ENCODE peak calls at places on chromosomes 3 and 15, in nine cellular contexts. One of them, this sample, is unnamed.
A peak's percentile ranks its signal among the peaks of the same experiment; 100 is the strongest.

GRCh38 chr15:72050700-72051099 is 67.2 kb downstream of the MYO9A start:
- DNase-seq in activated naive CD4-positive, alpha-beta T cell treated with Interleukin-2 at 50 U/mL for 16 hours: no peak
- DNase-seq in CD14-positive monocyte: no peak
- DNase-seq in NB4: no peak
- DNase-seq in activated T-cell treated with anti-CD3 and anti-CD28 coated beads for 48 hours: no peak
- DNase-seq in stimulated activated naive CD8-positive, alpha-beta T cell treated with anti-CD3 and anti-CD28 coated beads, Interleukin-15, Interleukin-2, amounts not matched to agents 100 U/mL and 50 U/mL, for 24 hours: no peak
- DNase-seq in fibroblast of the aortic adventitia: no peak
- DNase-seq in naive thymus-derived CD8-positive, alpha-beta T cell: no peak
- DNase-seq in upper lobe of right lung: no peak
- DNase-seq in this sample: no peak

GRCh38 chr3:150936693-150937092 is 31.5 kb upstream of the MINDY4B start:
- DNase-seq in activated naive CD4-positive, alpha-beta T cell treated with Interleukin-2 at 50 U/mL for 16 hours: no peak
- DNase-seq in CD14-positive monocyte: no peak
- DNase-seq in NB4: no peak
- DNase-seq in activated T-cell treated with anti-CD3 and anti-CD28 coated beads for 48 hours: no peak
- DNase-seq in stimulated activated naive CD8-positive, alpha-beta T cell treated with anti-CD3 and anti-CD28 coated beads, Interleukin-15, Interleukin-2, amounts not matched to agents 100 U/mL and 50 U/mL, for 24 hours: no peak
- DNase-seq in fibroblast of the aortic adventitia: no peak
- DNase-seq in naive thymus-derived CD8-positive, alpha-beta T cell: no peak
- DNase-seq in upper lobe of right lung: no peak
- DNase-seq in this sample: no peak

GRCh38 chr15:77819841-77820728 is 187.4 kb upstream of the LINGO1 start:
- DNase-seq in activated naive CD4-positive, alpha-beta T cell treated with Interleukin-2 at 50 U/mL for 16 hours: no peak
- DNase-seq in CD14-positive monocyte: no peak
- DNase-seq in NB4: peak; percentile 35
- DNase-seq in activated T-cell treated with anti-CD3 and anti-CD28 coated beads for 48 hours: no peak
- DNase-seq in stimulated activated naive CD8-positive, alpha-beta T cell treated with anti-CD3 and anti-CD28 coated beads, Interleukin-15, Interleukin-2, amounts not matched to agents 100 U/mL and 50 U/mL, for 24 hours: peak; percentile 21
- DNase-seq in fibroblast of the aortic adventitia: no peak
- DNase-seq in naive thymus-derived CD8-positive, alpha-beta T cell: no peak
- DNase-seq in upper lobe of right lung: no peak
- DNase-seq in this sample: no peak

GRCh38 chr15:63258658-63259057 is 18.7 kb upstream of the APH1B start:
- DNase-seq in activated naive CD4-positive, alpha-beta T cell treated with Interleukin-2 at 50 U/mL for 16 hours: no peak
- DNase-seq in CD14-positive monocyte: no peak
- DNase-seq in NB4: no peak
- DNase-seq in activated T-cell treated with anti-CD3 and anti-CD28 coated beads for 48 hours: no peak
- DNase-seq in stimulated activated naive CD8-positive, alpha-beta T cell treated with anti-CD3 and anti-CD28 coated beads, Interleukin-15, Interleukin-2, amounts not matched to agents 100 U/mL and 50 U/mL, for 24 hours: no peak
- DNase-seq in fibroblast of the aortic adventitia: no peak
- DNase-seq in naive thymus-derived CD8-positive, alpha-beta T cell: no peak
- DNase-seq in upper lobe of right lung: no peak
- DNase-seq in this sample: no peak

GRCh38 chr15:59256538-59256937 is 49.9 kb downstream of the LDHAL6B start:
- DNase-seq in activated naive CD4-positive, alpha-beta T cell treated with Interleukin-2 at 50 U/mL for 16 hours: no peak
- DNase-seq in CD14-positive monocyte: no peak
- DNase-seq in NB4: no peak
- DNase-seq in activated T-cell treated with anti-CD3 and anti-CD28 coated beads for 48 hours: no peak
- DNase-seq in stimulated activated naive CD8-positive, alpha-beta T cell treated with anti-CD3 and anti-CD28 coated beads, Interleukin-15, Interleukin-2, amounts not matched to agents 100 U/mL and 50 U/mL, for 24 hours: no peak
- DNase-seq in fibroblast of the aortic adventitia: no peak
- DNase-seq in naive thymus-derived CD8-positive, alpha-beta T cell: no peak
- DNase-seq in upper lobe of right lung: no peak
- DNase-seq in this sample: no peak

GRCh38 chr3:134377896-134378295 is 3.6 kb upstream of the AMOTL2 start:
- DNase-seq in activated naive CD4-positive, alpha-beta T cell treated with Interleukin-2 at 50 U/mL for 16 hours: no peak
- DNase-seq in CD14-positive monocyte: no peak
- DNase-seq in NB4: no peak
- DNase-seq in activated T-cell treated with anti-CD3 and anti-CD28 coated beads for 48 hours: no peak
- DNase-seq in stimulated activated naive CD8-positive, alpha-beta T cell treated with anti-CD3 and anti-CD28 coated beads, Interleukin-15, Interleukin-2, amounts not matched to agents 100 U/mL and 50 U/mL, for 24 hours: no peak
- DNase-seq in fibroblast of the aortic adventitia: no peak
- DNase-seq in naive thymus-derived CD8-positive, alpha-beta T cell: no peak
- DNase-seq in upper lobe of right lung: peak; percentile 47
- DNase-seq in this sample: peak; percentile 40

GRCh38 chr15:59436774-59437472 is 1.1 kb upstream of the FAM81A start:
- DNase-seq in activated naive CD4-positive, alpha-beta T cell treated with Interleukin-2 at 50 U/mL for 16 hours: no peak
- DNase-seq in CD14-positive monocyte: no peak
- DNase-seq in NB4: no peak
- DNase-seq in activated T-cell treated with anti-CD3 and anti-CD28 coated beads for 48 hours: no peak
- DNase-seq in stimulated activated naive CD8-positive, alpha-beta T cell treated with anti-CD3 and anti-CD28 coated beads, Interleukin-15, Interleukin-2, amounts not matched to agents 100 U/mL and 50 U/mL, for 24 hours: no peak
- DNase-seq in fibroblast of the aortic adventitia: peak; percentile 19
- DNase-seq in naive thymus-derived CD8-positive, alpha-beta T cell: no peak
- DNase-seq in upper lobe of right lung: no peak
- DNase-seq in this sample: no peak

GRCh38 chr3:124882749-124883148 is 4.4 kb downstream of the ITGB5 start:
- DNase-seq in activated naive CD4-positive, alpha-beta T cell treated with Interleukin-2 at 50 U/mL for 16 hours: no peak
- DNase-seq in CD14-positive monocyte: no peak
- DNase-seq in NB4: no peak
- DNase-seq in activated T-cell treated with anti-CD3 and anti-CD28 coated beads for 48 hours: no peak
- DNase-seq in stimulated activated naive CD8-positive, alpha-beta T cell treated with anti-CD3 and anti-CD28 coated beads, Interleukin-15, Interleukin-2, amounts not matched to agents 100 U/mL and 50 U/mL, for 24 hours: no peak
- DNase-seq in fibroblast of the aortic adventitia: no peak
- DNase-seq in naive thymus-derived CD8-positive, alpha-beta T cell: no peak
- DNase-seq in upper lobe of right lung: no peak
- DNase-seq in this sample: no peak

GRCh38 chr3:95354494-95354893 is 1291.6 kb downstream of the NSUN3 start:
- DNase-seq in activated naive CD4-positive, alpha-beta T cell treated with Interleukin-2 at 50 U/mL for 16 hours: no peak
- DNase-seq in CD14-positive monocyte: no peak
- DNase-seq in NB4: no peak
- DNase-seq in activated T-cell treated with anti-CD3 and anti-CD28 coated beads for 48 hours: no peak
- DNase-seq in stimulated activated naive CD8-positive, alpha-beta T cell treated with anti-CD3 and anti-CD28 coated beads, Interleukin-15, Interleukin-2, amounts not matched to agents 100 U/mL and 50 U/mL, for 24 hours: no peak
- DNase-seq in fibroblast of the aortic adventitia: no peak
- DNase-seq in naive thymus-derived CD8-positive, alpha-beta T cell: no peak
- DNase-seq in upper lobe of right lung: no peak
- DNase-seq in this sample: no peak

GRCh38 chr15:65824031-65824743 is 32.1 kb upstream of the DENND4A start:
- DNase-seq in activated naive CD4-positive, alpha-beta T cell treated with Interleukin-2 at 50 U/mL for 16 hours: no peak
- DNase-seq in CD14-positive monocyte: no peak
- DNase-seq in NB4: peak; percentile 50
- DNase-seq in activated T-cell treated with anti-CD3 and anti-CD28 coated beads for 48 hours: no peak
- DNase-seq in stimulated activated naive CD8-positive, alpha-beta T cell treated with anti-CD3 and anti-CD28 coated beads, Interleukin-15, Interleukin-2, amounts not matched to agents 100 U/mL and 50 U/mL, for 24 hours: no peak
- DNase-seq in fibroblast of the aortic adventitia: peak; percentile 75
- DNase-seq in naive thymus-derived CD8-positive, alpha-beta T cell: no peak
- DNase-seq in upper lobe of right lung: no peak
- DNase-seq in this sample: no peak

GRCh38 chr3:14879161-14879888 is 60.6 kb downstream of the FGD5 start:
- DNase-seq in activated naive CD4-positive, alpha-beta T cell treated with Interleukin-2 at 50 U/mL for 16 hours: peak; percentile 34
- DNase-seq in CD14-positive monocyte: no peak
- DNase-seq in NB4: peak; percentile 30
- DNase-seq in activated T-cell treated with anti-CD3 and anti-CD28 coated beads for 48 hours: no peak
- DNase-seq in stimulated activated naive CD8-positive, alpha-beta T cell treated with anti-CD3 and anti-CD28 coated beads, Interleukin-15, Interleukin-2, amounts not matched to agents 100 U/mL and 50 U/mL, for 24 hours: peak; percentile 24
- DNase-seq in fibroblast of the aortic adventitia: peak; percentile 18
- DNase-seq in naive thymus-derived CD8-positive, alpha-beta T cell: peak; percentile 40
- DNase-seq in upper lobe of right lung: no peak
- DNase-seq in this sample: no peak

GRCh38 chr3:9970020-9970652 is 16.5 kb downstream of the EMC3 start:
- DNase-seq in activated naive CD4-positive, alpha-beta T cell treated with Interleukin-2 at 50 U/mL for 16 hours: no peak
- DNase-seq in CD14-positive monocyte: no peak
- DNase-seq in NB4: no peak
- DNase-seq in activated T-cell treated with anti-CD3 and anti-CD28 coated beads for 48 hours: no peak
- DNase-seq in stimulated activated naive CD8-positive, alpha-beta T cell treated with anti-CD3 and anti-CD28 coated beads, Interleukin-15, Interleukin-2, amounts not matched to agents 100 U/mL and 50 U/mL, for 24 hours: no peak
- DNase-seq in fibroblast of the aortic adventitia: peak; percentile 85
- DNase-seq in naive thymus-derived CD8-positive, alpha-beta T cell: no peak
- DNase-seq in upper lobe of right lung: no peak
- DNase-seq in this sample: no peak

GRCh38 chr3:196554205-196554604 is 14.1 kb downstream of the WDR53 start:
- DNase-seq in activated naive CD4-positive, alpha-beta T cell treated with Interleukin-2 at 50 U/mL for 16 hours: no peak
- DNase-seq in CD14-positive monocyte: no peak
- DNase-seq in NB4: peak; percentile 79
- DNase-seq in activated T-cell treated with anti-CD3 and anti-CD28 coated beads for 48 hours: no peak
- DNase-seq in stimulated activated naive CD8-positive, alpha-beta T cell treated with anti-CD3 and anti-CD28 coated beads, Interleukin-15, Interleukin-2, amounts not matched to agents 100 U/mL and 50 U/mL, for 24 hours: no peak
- DNase-seq in fibroblast of the aortic adventitia: no peak
- DNase-seq in naive thymus-derived CD8-positive, alpha-beta T cell: no peak
- DNase-seq in upper lobe of right lung: no peak
- DNase-seq in this sample: no peak

GRCh38 chr3:146566138-146566537 is 21.7 kb upstream of the PLSCR1 start:
- DNase-seq in activated naive CD4-positive, alpha-beta T cell treated with Interleukin-2 at 50 U/mL for 16 hours: no peak
- DNase-seq in CD14-positive monocyte: no peak
- DNase-seq in NB4: no peak
- DNase-seq in activated T-cell treated with anti-CD3 and anti-CD28 coated beads for 48 hours: no peak
- DNase-seq in stimulated activated naive CD8-positive, alpha-beta T cell treated with anti-CD3 and anti-CD28 coated beads, Interleukin-15, Interleukin-2, amounts not matched to agents 100 U/mL and 50 U/mL, for 24 hours: no peak
- DNase-seq in fibroblast of the aortic adventitia: no peak
- DNase-seq in naive thymus-derived CD8-positive, alpha-beta T cell: no peak
- DNase-seq in upper lobe of right lung: no peak
- DNase-seq in this sample: no peak

GRCh38 chr3:150384517-150385212 is 23.4 kb upstream of the TSC22D2 start:
- DNase-seq in activated naive CD4-positive, alpha-beta T cell treated with Interleukin-2 at 50 U/mL for 16 hours: peak; percentile 30
- DNase-seq in CD14-positive monocyte: peak; percentile 92
- DNase-seq in NB4: peak; percentile 82
- DNase-seq in activated T-cell treated with anti-CD3 and anti-CD28 coated beads for 48 hours: peak; percentile 32
- DNase-seq in stimulated activated naive CD8-positive, alpha-beta T cell treated with anti-CD3 and anti-CD28 coated beads, Interleukin-15, Interleukin-2, amounts not matched to agents 100 U/mL and 50 U/mL, for 24 hours: peak; percentile 65
- DNase-seq in fibroblast of the aortic adventitia: no peak
- DNase-seq in naive thymus-derived CD8-positive, alpha-beta T cell: peak; percentile 64
- DNase-seq in upper lobe of right lung: peak; percentile 69
- DNase-seq in this sample: peak; percentile 68

GRCh38 chr3:112365636-112366035 is 32.7 kb downstream of the CD200 start:
- DNase-seq in activated naive CD4-positive, alpha-beta T cell treated with Interleukin-2 at 50 U/mL for 16 hours: no peak
- DNase-seq in CD14-positive monocyte: no peak
- DNase-seq in NB4: no peak
- DNase-seq in activated T-cell treated with anti-CD3 and anti-CD28 coated beads for 48 hours: no peak
- DNase-seq in stimulated activated naive CD8-positive, alpha-beta T cell treated with anti-CD3 and anti-CD28 coated beads, Interleukin-15, Interleukin-2, amounts not matched to agents 100 U/mL and 50 U/mL, for 24 hours: no peak
- DNase-seq in fibroblast of the aortic adventitia: no peak
- DNase-seq in naive thymus-derived CD8-positive, alpha-beta T cell: no peak
- DNase-seq in upper lobe of right lung: no peak
- DNase-seq in this sample: no peak

GRCh38 chr3:133865136-133865855 is 30.4 kb downstream of the RAB6B start:
- DNase-seq in activated naive CD4-positive, alpha-beta T cell treated with Interleukin-2 at 50 U/mL for 16 hours: no peak
- DNase-seq in CD14-positive monocyte: no peak
- DNase-seq in NB4: no peak
- DNase-seq in activated T-cell treated with anti-CD3 and anti-CD28 coated beads for 48 hours: no peak
- DNase-seq in stimulated activated naive CD8-positive, alpha-beta T cell treated with anti-CD3 and anti-CD28 coated beads, Interleukin-15, Interleukin-2, amounts not matched to agents 100 U/mL and 50 U/mL, for 24 hours: no peak
- DNase-seq in fibroblast of the aortic adventitia: no peak
- DNase-seq in naive thymus-derived CD8-positive, alpha-beta T cell: no peak
- DNase-seq in upper lobe of right lung: peak; percentile 25
- DNase-seq in this sample: no peak

GRCh38 chr3:177468816-177469590 is 271.7 kb upstream of the TBL1XR1 start:
- DNase-seq in activated naive CD4-positive, alpha-beta T cell treated with Interleukin-2 at 50 U/mL for 16 hours: no peak
- DNase-seq in CD14-positive monocyte: no peak
- DNase-seq in NB4: no peak
- DNase-seq in activated T-cell treated with anti-CD3 and anti-CD28 coated beads for 48 hours: no peak
- DNase-seq in stimulated activated naive CD8-positive, alpha-beta T cell treated with anti-CD3 and anti-CD28 coated beads, Interleukin-15, Interleukin-2, amounts not matched to agents 100 U/mL and 50 U/mL, for 24 hours: no peak
- DNase-seq in fibroblast of the aortic adventitia: peak; percentile 89
- DNase-seq in naive thymus-derived CD8-positive, alpha-beta T cell: no peak
- DNase-seq in upper lobe of right lung: no peak
- DNase-seq in this sample: no peak

GRCh38 chr15:74489518-74490338 is 28.8 kb upstream of the UBL7 start:
- DNase-seq in activated naive CD4-positive, alpha-beta T cell treated with Interleukin-2 at 50 U/mL for 16 hours: peak; percentile 78
- DNase-seq in CD14-positive monocyte: peak; percentile 51
- DNase-seq in NB4: peak; percentile 74
- DNase-seq in activated T-cell treated with anti-CD3 and anti-CD28 coated beads for 48 hours: peak; percentile 61
- DNase-seq in stimulated activated naive CD8-positive, alpha-beta T cell treated with anti-CD3 and anti-CD28 coated beads, Interleukin-15, Interleukin-2, amounts not matched to agents 100 U/mL and 50 U/mL, for 24 hours: peak; percentile 84
- DNase-seq in fibroblast of the aortic adventitia: peak; percentile 51
- DNase-seq in naive thymus-derived CD8-positive, alpha-beta T cell: peak; percentile 82
- DNase-seq in upper lobe of right lung: peak; percentile 71
- DNase-seq in this sample: peak; percentile 61

GRCh38 chr3:58497074-58497473 is 5.2 kb downstream of the KCTD6 start:
- DNase-seq in activated naive CD4-positive, alpha-beta T cell treated with Interleukin-2 at 50 U/mL for 16 hours: no peak
- DNase-seq in CD14-positive monocyte: no peak
- DNase-seq in NB4: no peak
- DNase-seq in activated T-cell treated with anti-CD3 and anti-CD28 coated beads for 48 hours: no peak
- DNase-seq in stimulated activated naive CD8-positive, alpha-beta T cell treated with anti-CD3 and anti-CD28 coated beads, Interleukin-15, Interleukin-2, amounts not matched to agents 100 U/mL and 50 U/mL, for 24 hours: no peak
- DNase-seq in fibroblast of the aortic adventitia: peak; percentile 35
- DNase-seq in naive thymus-derived CD8-positive, alpha-beta T cell: no peak
- DNase-seq in upper lobe of right lung: no peak
- DNase-seq in this sample: no peak

GRCh38 chr3:57942872-57943283 is 65.3 kb upstream of the FLNB start:
- DNase-seq in activated naive CD4-positive, alpha-beta T cell treated with Interleukin-2 at 50 U/mL for 16 hours: no peak
- DNase-seq in CD14-positive monocyte: no peak
- DNase-seq in NB4: no peak
- DNase-seq in activated T-cell treated with anti-CD3 and anti-CD28 coated beads for 48 hours: no peak
- DNase-seq in stimulated activated naive CD8-positive, alpha-beta T cell treated with anti-CD3 and anti-CD28 coated beads, Interleukin-15, Interleukin-2, amounts not matched to agents 100 U/mL and 50 U/mL, for 24 hours: no peak
- DNase-seq in fibroblast of the aortic adventitia: no peak
- DNase-seq in naive thymus-derived CD8-positive, alpha-beta T cell: no peak
- DNase-seq in upper lobe of right lung: no peak
- DNase-seq in this sample: peak; percentile 60

GRCh38 chr3:101850327-101851048 is 1.2 kb downstream of the NFKBIZ start:
- DNase-seq in activated naive CD4-positive, alpha-beta T cell treated with Interleukin-2 at 50 U/mL for 16 hours: peak; percentile 52
- DNase-seq in CD14-positive monocyte: no peak
- DNase-seq in NB4: peak; percentile 74
- DNase-seq in activated T-cell treated with anti-CD3 and anti-CD28 coated beads for 48 hours: peak; percentile 12
- DNase-seq in stimulated activated naive CD8-positive, alpha-beta T cell treated with anti-CD3 and anti-CD28 coated beads, Interleukin-15, Interleukin-2, amounts not matched to agents 100 U/mL and 50 U/mL, for 24 hours: peak; percentile 56
- DNase-seq in fibroblast of the aortic adventitia: peak; percentile 86
- DNase-seq in naive thymus-derived CD8-positive, alpha-beta T cell: peak; percentile 89
- DNase-seq in upper lobe of right lung: no peak
- DNase-seq in this sample: no peak

GRCh38 chr3:41346698-41347097 is 147.4 kb downstream of the CTNNB1 start:
- DNase-seq in activated naive CD4-positive, alpha-beta T cell treated with Interleukin-2 at 50 U/mL for 16 hours: no peak
- DNase-seq in CD14-positive monocyte: no peak
- DNase-seq in NB4: no peak
- DNase-seq in activated T-cell treated with anti-CD3 and anti-CD28 coated beads for 48 hours: no peak
- DNase-seq in stimulated activated naive CD8-positive, alpha-beta T cell treated with anti-CD3 and anti-CD28 coated beads, Interleukin-15, Interleukin-2, amounts not matched to agents 100 U/mL and 50 U/mL, for 24 hours: no peak
- DNase-seq in fibroblast of the aortic adventitia: peak; percentile 15
- DNase-seq in naive thymus-derived CD8-positive, alpha-beta T cell: no peak
- DNase-seq in upper lobe of right lung: no peak
- DNase-seq in this sample: no peak

GRCh38 chr15:39188930-39189329 is 391.9 kb upstream of the THBS1 start:
- DNase-seq in activated naive CD4-positive, alpha-beta T cell treated with Interleukin-2 at 50 U/mL for 16 hours: no peak
- DNase-seq in CD14-positive monocyte: no peak
- DNase-seq in NB4: peak; percentile 11
- DNase-seq in activated T-cell treated with anti-CD3 and anti-CD28 coated beads for 48 hours: no peak
- DNase-seq in stimulated activated naive CD8-positive, alpha-beta T cell treated with anti-CD3 and anti-CD28 coated beads, Interleukin-15, Interleukin-2, amounts not matched to agents 100 U/mL and 50 U/mL, for 24 hours: no peak
- DNase-seq in fibroblast of the aortic adventitia: peak; percentile 88
- DNase-seq in naive thymus-derived CD8-positive, alpha-beta T cell: no peak
- DNase-seq in upper lobe of right lung: no peak
- DNase-seq in this sample: no peak

GRCh38 chr15:92979011-92979701 is 79.0 kb downstream of the CHD2 start:
- DNase-seq in activated naive CD4-positive, alpha-beta T cell treated with Interleukin-2 at 50 U/mL for 16 hours: no peak
- DNase-seq in CD14-positive monocyte: no peak
- DNase-seq in NB4: no peak
- DNase-seq in activated T-cell treated with anti-CD3 and anti-CD28 coated beads for 48 hours: no peak
- DNase-seq in stimulated activated naive CD8-positive, alpha-beta T cell treated with anti-CD3 and anti-CD28 coated beads, Interleukin-15, Interleukin-2, amounts not matched to agents 100 U/mL and 50 U/mL, for 24 hours: no peak
- DNase-seq in fibroblast of the aortic adventitia: no peak
- DNase-seq in naive thymus-derived CD8-positive, alpha-beta T cell: no peak
- DNase-seq in upper lobe of right lung: no peak
- DNase-seq in this sample: no peak

GRCh38 chr3:140629351-140630137 is 48.3 kb upstream of the TRIM42 start:
- DNase-seq in activated naive CD4-positive, alpha-beta T cell treated with Interleukin-2 at 50 U/mL for 16 hours: no peak
- DNase-seq in CD14-positive monocyte: no peak
- DNase-seq in NB4: no peak
- DNase-seq in activated T-cell treated with anti-CD3 and anti-CD28 coated beads for 48 hours: no peak
- DNase-seq in stimulated activated naive CD8-positive, alpha-beta T cell treated with anti-CD3 and anti-CD28 coated beads, Interleukin-15, Interleukin-2, amounts not matched to agents 100 U/mL and 50 U/mL, for 24 hours: no peak
- DNase-seq in fibroblast of the aortic adventitia: peak; percentile 93
- DNase-seq in naive thymus-derived CD8-positive, alpha-beta T cell: no peak
- DNase-seq in upper lobe of right lung: no peak
- DNase-seq in this sample: no peak

GRCh38 chr15:41892621-41893421 is 1.0 kb downstream of the SPTBN5 start:
- DNase-seq in activated naive CD4-positive, alpha-beta T cell treated with Interleukin-2 at 50 U/mL for 16 hours: peak; percentile 15
- DNase-seq in CD14-positive monocyte: no peak
- DNase-seq in NB4: no peak
- DNase-seq in activated T-cell treated with anti-CD3 and anti-CD28 coated beads for 48 hours: no peak
- DNase-seq in stimulated activated naive CD8-positive, alpha-beta T cell treated with anti-CD3 and anti-CD28 coated beads, Interleukin-15, Interleukin-2, amounts not matched to agents 100 U/mL and 50 U/mL, for 24 hours: no peak
- DNase-seq in fibroblast of the aortic adventitia: no peak
- DNase-seq in naive thymus-derived CD8-positive, alpha-beta T cell: peak; percentile 39
- DNase-seq in upper lobe of right lung: peak; percentile 87
- DNase-seq in this sample: peak; percentile 85

GRCh38 chr3:48747703-48748102 is 30.7 kb upstream of the IP6K2 start:
- DNase-seq in activated naive CD4-positive, alpha-beta T cell treated with Interleukin-2 at 50 U/mL for 16 hours: no peak
- DNase-seq in CD14-positive monocyte: no peak
- DNase-seq in NB4: no peak
- DNase-seq in activated T-cell treated with anti-CD3 and anti-CD28 coated beads for 48 hours: no peak
- DNase-seq in stimulated activated naive CD8-positive, alpha-beta T cell treated with anti-CD3 and anti-CD28 coated beads, Interleukin-15, Interleukin-2, amounts not matched to agents 100 U/mL and 50 U/mL, for 24 hours: no peak
- DNase-seq in fibroblast of the aortic adventitia: no peak
- DNase-seq in naive thymus-derived CD8-positive, alpha-beta T cell: no peak
- DNase-seq in upper lobe of right lung: no peak
- DNase-seq in this sample: no peak

GRCh38 chr3:100401674-100402036 is 316 bp downstream of the LNP1 start:
- DNase-seq in activated naive CD4-positive, alpha-beta T cell treated with Interleukin-2 at 50 U/mL for 16 hours: peak; percentile 58
- DNase-seq in CD14-positive monocyte: no peak
- DNase-seq in NB4: peak; percentile 74
- DNase-seq in activated T-cell treated with anti-CD3 and anti-CD28 coated beads for 48 hours: peak; percentile 45
- DNase-seq in stimulated activated naive CD8-positive, alpha-beta T cell treated with anti-CD3 and anti-CD28 coated beads, Interleukin-15, Interleukin-2, amounts not matched to agents 100 U/mL and 50 U/mL, for 24 hours: peak; percentile 57
- DNase-seq in fibroblast of the aortic adventitia: peak; percentile 53
- DNase-seq in naive thymus-derived CD8-positive, alpha-beta T cell: no peak
- DNase-seq in upper lobe of right lung: peak; percentile 66
- DNase-seq in this sample: peak; percentile 52

GRCh38 chr3:51963951-51964451 is 3.3 kb downstream of the PCBP4 start:
- DNase-seq in activated naive CD4-positive, alpha-beta T cell treated with Interleukin-2 at 50 U/mL for 16 hours: no peak
- DNase-seq in CD14-positive monocyte: no peak
- DNase-seq in NB4: no peak
- DNase-seq in activated T-cell treated with anti-CD3 and anti-CD28 coated beads for 48 hours: no peak
- DNase-seq in stimulated activated naive CD8-positive, alpha-beta T cell treated with anti-CD3 and anti-CD28 coated beads, Interleukin-15, Interleukin-2, amounts not matched to agents 100 U/mL and 50 U/mL, for 24 hours: no peak
- DNase-seq in fibroblast of the aortic adventitia: no peak
- DNase-seq in naive thymus-derived CD8-positive, alpha-beta T cell: no peak
- DNase-seq in upper lobe of right lung: no peak
- DNase-seq in this sample: no peak

GRCh38 chr3:17775073-17775472 is 32.6 kb upstream of the TBC1D5 start:
- DNase-seq in activated naive CD4-positive, alpha-beta T cell treated with Interleukin-2 at 50 U/mL for 16 hours: peak; percentile 3
- DNase-seq in CD14-positive monocyte: no peak
- DNase-seq in NB4: no peak
- DNase-seq in activated T-cell treated with anti-CD3 and anti-CD28 coated beads for 48 hours: peak; percentile 6
- DNase-seq in stimulated activated naive CD8-positive, alpha-beta T cell treated with anti-CD3 and anti-CD28 coated beads, Interleukin-15, Interleukin-2, amounts not matched to agents 100 U/mL and 50 U/mL, for 24 hours: peak; percentile 42
- DNase-seq in fibroblast of the aortic adventitia: no peak
- DNase-seq in naive thymus-derived CD8-positive, alpha-beta T cell: peak; percentile 27
- DNase-seq in upper lobe of right lung: no peak
- DNase-seq in this sample: no peak

This sample was measured in lower lobe of right lung.